ENCODE peak calls at places on chromosomes 4 and X, in nine cellular contexts. H is ecto neural progenitor cell; Z is mucosa of gallbladder; Q is activated T-cell treated with anti-CD3 and anti-CD28 coated beads, Interleukin-2, amount 50 U/mL, for 4 hours; D is HFF-Myc; J is NCI-H460; X is anterior cingulate cortex; M is kidney tubule cell; T is iris pigment epithelial cell. G is an unnamed sample.

GRCh38 chr4:98661356-98662054 is 3.1 kb upstream of the TSPAN5 start:
- DNase-seq in X (no peak), T (peak; percentile 52), D (no peak), M (peak; percentile 52), J (no peak), Z (no peak), Q (no peak), H (no peak), G (peak; percentile 27)

GRCh38 chrX:50068293-50068568 is 132.6 kb downstream of the AKAP4 start:
- DNase-seq in D (no peak), H (no peak), X (no peak), T (no peak), Z (no peak), M (peak; percentile 23), Q (no peak), J (no peak), G (no peak)

GRCh38 chr4:10106421-10107039 is 10.1 kb downstream of the WDR1 start:
- DNase-seq in H (no peak), Q (peak; percentile 74), Z (peak; percentile 78), X (peak; percentile 82), M (peak; percentile 96), J (peak; percentile 60), D (peak; percentile 92), T (peak; percentile 98), G (peak; percentile 98)

GRCh38 chrX:87517571-87518141 is at the start of gene KLHL4:
- DNase-seq in D (no peak), Q (no peak), Z (peak; percentile 16), H (peak; percentile 70), J (peak; percentile 55), X (peak; percentile 0), M (peak; percentile 77), T (peak; percentile 91), G (peak; percentile 77)

GRCh38 chr4:44670466-44671199 is 7.6 kb upstream of the GUF1 start:
- DNase-seq in Z (no peak), D (no peak), Q (no peak), H (no peak), T (no peak), M (no peak), J (no peak), X (no peak), G (no peak)

GRCh38 chr4:179353791-179354190 is 1911.6 kb upstream of the AGA start:
- DNase-seq in Q (no peak), D (no peak), X (no peak), T (peak; percentile 0), H (no peak), J (no peak), M (no peak), Z (no peak), G (no peak)

GRCh38 chr4:17309567-17310268 is 202.2 kb downstream of the QDPR start:
- DNase-seq in M (no peak), J (no peak), Z (no peak), D (no peak), X (no peak), Q (no peak), T (peak; percentile 34), H (no peak), G (no peak)

GRCh38 chr4:163195247-163195765 is 28.6 kb upstream of the NAF1 start:
- DNase-seq in X (no peak), H (no peak), Z (no peak), J (no peak), T (no peak), M (no peak), D (no peak), Q (no peak), G (no peak)

GRCh38 chr4:41600243-41600642 is 62.3 kb downstream of the LIMCH1 start:
- DNase-seq in Q (no peak), Z (peak; percentile 17), M (peak; percentile 89), H (no peak), D (no peak), X (no peak), T (peak; percentile 65), J (no peak), G (peak; percentile 91)

GRCh38 chr4:162682651-162683050 is 484.0 kb downstream of the NAF1 start:
- DNase-seq in M (peak; percentile 39), T (no peak), Q (no peak), H (no peak), Z (peak; percentile 45), J (no peak), X (no peak), D (no peak), G (no peak)

GRCh38 chr4:183350317-183351071 is 28.3 kb upstream of the CLDN24 start:
- DNase-seq in H (no peak), X (no peak), Q (no peak), T (no peak), M (no peak), J (no peak), D (peak; percentile 49), Z (no peak), G (no peak)

GRCh38 chr4:139740531-139741041 is 75.0 kb downstream of the MGST2 start:
- DNase-seq in X (peak; percentile 67), H (no peak), M (no peak), Q (no peak), J (peak; percentile 66), D (peak; percentile 66), Z (peak; percentile 81), T (peak; percentile 96), G (peak; percentile 51)

GRCh38 chr4:92381640-92382039 is 77.9 kb downstream of the GRID2 start:
- DNase-seq in D (no peak), M (peak; percentile 66), J (no peak), X (no peak), T (peak; percentile 10), H (no peak), Q (no peak), Z (no peak), G (peak; percentile 61)

GRCh38 chr4:107855723-107856122 is 31.0 kb downstream of the SGMS2 start:
- DNase-seq in M (no peak), J (no peak), X (no peak), T (no peak), Z (no peak), D (no peak), Q (no peak), H (no peak), G (peak; percentile 78)

GRCh38 chr4:153205028-153205648 is 895 bp downstream of the TRIM2 start:
- DNase-seq in Z (no peak), H (no peak), Q (peak; percentile 18), D (no peak), X (no peak), J (no peak), M (peak; percentile 87), T (no peak), G (peak; percentile 89)

GRCh38 chrX:39896951-39897740 is 200.6 kb downstream of the BCOR start:
- DNase-seq in X (no peak), T (peak; percentile 51), Q (no peak), M (peak; percentile 82), J (no peak), Z (peak; percentile 34), D (no peak), H (peak; percentile 82), G (peak; percentile 74)

GRCh38 chrX:46381630-46382029 is 163.6 kb downstream of the ZNF674 start:
- DNase-seq in X (no peak), H (peak; percentile 45), Z (no peak), M (peak; percentile 25), J (peak; percentile 12), D (no peak), T (peak; percentile 31), Q (peak; percentile 16), G (no peak)

GRCh38 chrX:123083924-123084323 is 100.2 kb upstream of the GRIA3 start:
- DNase-seq in Q (no peak), D (no peak), T (no peak), M (no peak), H (no peak), X (no peak), Z (no peak), J (no peak), G (peak; percentile 23)

GRCh38 chr4:157045507-157046127 is 30.3 kb upstream of the GLRB start:
- DNase-seq in D (peak; percentile 61), H (no peak), Z (peak; percentile 34), J (peak; percentile 58), M (peak; percentile 83), Q (no peak), T (peak; percentile 81), X (peak; percentile 1), G (peak; percentile 79)

GRCh38 chrX:115898382-115899001 is 272.1 kb upstream of the AGTR2 start:
- DNase-seq in M (peak; percentile 79), X (peak; percentile 28), Q (peak; percentile 76), Z (peak; percentile 79), H (no peak), D (no peak), T (peak; percentile 4), J (no peak), G (peak; percentile 2)

GRCh38 chrX:70139736-70140135 is 6.5 kb downstream of the IGBP1 start:
- DNase-seq in T (no peak), Z (no peak), Q (no peak), M (no peak), D (no peak), J (no peak), H (no peak), X (no peak), G (no peak)